ENCODE peak calls at places on chromosomes 7 and 10, in four cellular contexts. W is breast epithelium, I is suprapubic skin, Z is psoas muscle. H is an unnamed sample.

GRCh38 chr7:111855842-111856227 is 293.5 kb upstream of the IMMP2L start:
- DNase-seq in Z (no peak), I (no peak), W (no peak), H (no peak)

GRCh38 chr10:14409247-14409646 is 78.5 kb upstream of the FRMD4A start:
- DNase-seq in Z (no peak), I (no peak), W (no peak), H (no peak)

GRCh38 chr10:14009315-14010082 is 321.2 kb downstream of the FRMD4A start:
- DNase-seq in I (no peak), Z (no peak), W (no peak), H (no peak)

GRCh38 chr10:129809841-129810240 is 154.2 kb downstream of the EBF3 start:
- DNase-seq in I (no peak), Z (no peak), W (no peak), H (no peak)

GRCh38 chr10:16828731-16829175 is 11.5 kb upstream of the RSU1 start:
- DNase-seq in I (no peak), Z (no peak), W (no peak), H (no peak)

GRCh38 chr7:1917221-1918062 is 247.4 kb downstream of the ELFN1 start:
- DNase-seq in Z (peak), W (no peak), I (no peak), H (no peak)

GRCh38 chr10:70918851-70919530 is 30.6 kb upstream of the PCBD1 start:
- DNase-seq in W (no peak), Z (peak), I (no peak), H (no peak)

GRCh38 chr7:152849128-152849527 is 89.6 kb downstream of the ACTR3B start:
- DNase-seq in Z (no peak), W (no peak), I (no peak), H (no peak)

GRCh38 chr7:93132216-93132615 is 14.4 kb upstream of the SAMD9 start:
- DNase-seq in W (no peak), Z (no peak), I (no peak), H (no peak)

GRCh38 chr7:155767562-155768437 is 44.5 kb downstream of the SHH start:
- DNase-seq in W (no peak), I (no peak), Z (no peak), H (no peak)

GRCh38 chr7:43735802-43736603 is 6.7 kb upstream of the COA1 start:
- DNase-seq in I (no peak), W (no peak), Z (no peak), H (no peak)

GRCh38 chr10:93062499-93063216 is 2.1 kb downstream of the CYP26C1 start:
- DNase-seq in I (no peak), W (no peak), Z (no peak), H (no peak)
- TF ChIP-seq CTCF in I (no peak), W (peak), Z (peak), H (no peak)

DNA sequence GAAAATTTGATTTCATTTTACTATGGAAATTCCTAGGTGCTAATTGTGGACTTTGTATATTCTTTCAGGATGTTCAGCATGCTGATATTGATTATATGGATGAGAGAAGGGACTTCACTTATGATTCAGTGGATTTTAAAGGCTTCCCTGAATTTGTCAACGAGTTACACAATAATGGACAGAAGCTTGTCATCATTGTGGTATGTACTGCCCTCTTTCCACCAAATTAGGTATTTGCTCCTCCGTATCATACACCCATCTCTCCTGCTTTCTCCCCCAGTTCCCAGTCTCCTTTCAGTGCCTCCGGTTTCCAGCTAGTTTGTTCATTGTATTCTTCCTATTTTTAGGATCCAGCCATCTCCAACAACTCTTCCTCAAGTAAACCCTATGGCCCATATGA is 34.6 kb downstream of the MGAM start:
- DNase-seq in I (no peak), Z (no peak), W (no peak), H (no peak)
- TF ChIP-seq CTCF in I (no peak), Z (no peak), W (no peak), H (no peak)

GRCh38 chr10:112811741-112812551 is 138.1 kb upstream of the TCF7L2 start:
- DNase-seq in I (no peak), W (peak), Z (no peak), H (no peak)
- TF ChIP-seq CTCF in I (no peak), W (no peak), Z (no peak), H (no peak)

GRCh38 chr10:32055478-32056135 is 618 bp downstream of the KIF5B start:
- DNase-seq in Z (peak), I (peak), W (peak), H (peak)
- TF ChIP-seq CTCF in Z (no peak), I (no peak), W (no peak), H (no peak)

DNA sequence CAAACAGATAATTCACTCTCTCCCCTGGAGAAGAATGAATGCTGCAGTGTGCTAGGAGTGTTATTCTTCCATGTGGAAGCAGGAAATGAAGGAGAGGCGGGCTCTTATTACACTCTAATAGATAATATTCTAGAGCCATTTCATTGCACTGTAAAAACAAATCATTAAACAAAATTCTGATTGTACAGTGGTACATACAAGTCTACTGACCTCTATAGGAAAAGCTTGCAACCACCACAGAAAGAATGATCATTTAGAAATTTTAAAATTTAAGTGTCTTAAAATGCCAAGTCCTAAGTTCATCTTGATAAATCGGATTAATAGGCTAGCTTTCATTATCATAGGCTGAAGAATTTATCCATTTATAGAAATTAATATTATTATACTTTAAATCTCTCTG is 960.3 kb upstream of the LRRN3 start:
- DNase-seq in W (no peak), I (no peak), Z (no peak), H (no peak)
- TF ChIP-seq CTCF in W (no peak), I (no peak), Z (no peak), H (no peak)

GRCh38 chr10:115432188-115432819 is 339.1 kb downstream of the ATRNL1 start:
- DNase-seq in W (no peak), Z (no peak), I (no peak), H (no peak)
- TF ChIP-seq CTCF in W (no peak), Z (no peak), I (no peak), H (no peak)

GRCh38 chr10:124671486-124672075 is 72.6 kb downstream of the FAM53B start:
- DNase-seq in Z (peak), W (peak), I (peak), H (no peak)
- TF ChIP-seq CTCF in Z (peak), W (peak), I (peak), H (no peak)

GRCh38 chr10:96321822-96322221 is 17.6 kb downstream of the DNTT start:
- DNase-seq in I (no peak), Z (no peak), W (no peak), H (no peak)
- TF ChIP-seq CTCF in I (no peak), Z (no peak), W (no peak), H (no peak)

GRCh38 chr10:60395711-60396110 is 6.0 kb upstream of the ANK3 start:
- DNase-seq in W (no peak), Z (no peak), I (no peak), H (no peak)
- TF ChIP-seq CTCF in W (no peak), Z (no peak), I (no peak), H (no peak)

DNA sequence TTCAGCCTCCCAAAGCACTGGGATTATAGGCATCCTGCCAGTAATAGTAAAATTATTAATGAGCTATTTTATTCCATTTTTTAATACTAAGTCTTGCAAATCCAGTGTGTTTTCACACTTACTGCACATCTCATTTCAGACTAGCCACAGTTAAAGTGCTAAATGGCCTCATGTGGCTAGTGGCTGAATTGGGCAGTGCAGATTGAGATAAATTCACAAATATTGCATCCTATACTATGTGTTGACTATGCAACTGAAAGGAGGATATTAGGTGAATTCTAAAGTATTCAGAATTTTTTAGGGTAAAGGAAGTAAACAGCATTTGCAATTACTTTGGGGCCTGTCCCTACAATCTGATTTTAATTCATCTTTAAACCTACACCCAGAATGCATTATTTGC is 10.2 kb downstream of the APBB1IP start:
- DNase-seq in Z (no peak), W (no peak), I (no peak), H (no peak)
- TF ChIP-seq CTCF in Z (no peak), W (no peak), I (no peak), H (peak)